ENCODE peak calls at places on chromosomes 3 and 15, in four cellular contexts. B is IMR-90, M is H9, D is mesendoderm. J is an unnamed sample.

GRCh38 chr3:196837819-196838420 is 29.8 kb upstream of the SENP5 start:
- DNase-seq in B (peak; percentile 54), M (peak; percentile 67), D (peak; percentile 80), J (peak; percentile 67)

GRCh38 chr15:45030743-45031142 is 7.7 kb downstream of the SORD start:
- DNase-seq in B (no peak), M (no peak), D (no peak), J (no peak)

GRCh38 chr15:48510976-48511375 is 134.5 kb downstream of the FBN1 start:
- DNase-seq in B (no peak), M (no peak), D (no peak), J (no peak)

GRCh38 chr3:143329567-143330164 is 210.1 kb downstream of the CHST2 start:
- DNase-seq in B (no peak), M (peak; percentile 33), D (peak; percentile 21), J (no peak)

GRCh38 chr3:48409291-48410201 is 20.3 kb downstream of the PLXNB1 start:
- DNase-seq in B (no peak), M (peak; percentile 25), D (no peak), J (no peak)

GRCh38 chr3:121855555-121855954 is 20.5 kb downstream of the EAF2 start:
- DNase-seq in B (no peak), M (no peak), D (peak; percentile 64), J (no peak)

GRCh38 chr3:106485802-106486201 is 617.0 kb upstream of the CBLB start:
- DNase-seq in B (no peak), M (no peak), D (no peak), J (no peak)

GRCh38 chr3:197002701-197003454 is 26.7 kb downstream of the MELTF start:
- DNase-seq in B (peak; percentile 52), M (peak; percentile 55), D (peak; percentile 59), J (peak; percentile 64)

GRCh38 chr3:171005648-171006047 is 20.9 kb downstream of the SLC2A2 start:
- DNase-seq in B (no peak), M (no peak), D (no peak), J (no peak)

GRCh38 chr3:60314064-60314463 is 937.2 kb downstream of the FHIT start:
- DNase-seq in B (no peak), M (no peak), D (no peak), J (no peak)

GRCh38 chr3:103690536-103690935 is 1255.7 kb downstream of the ZPLD1 start:
- DNase-seq in B (no peak), M (peak; percentile 33), D (peak; percentile 79), J (no peak)

GRCh38 chr3:147361671-147362420 is 44.5 kb downstream of the ZIC4 start:
- DNase-seq in B (no peak), M (peak; percentile 82), D (peak; percentile 82), J (no peak)

GRCh38 chr15:98805434-98806274 is 157.3 kb downstream of the IGF1R start:
- DNase-seq in B (peak; percentile 7), M (no peak), D (peak; percentile 65), J (peak; percentile 34)

GRCh38 chr15:31488437-31489204 is 162.0 kb downstream of the KLF13 start:
- DNase-seq in B (peak; percentile 91), M (peak; percentile 82), D (peak; percentile 89), J (peak; percentile 91)

GRCh38 chr3:108125550-108126071 is 34.8 kb upstream of the CD47 start:
- DNase-seq in B (no peak), M (no peak), D (no peak), J (no peak)

GRCh38 chr15:67914537-67915373 is 74.9 kb upstream of the RNU6-1 start:
- DNase-seq in B (peak; percentile 28), M (peak; percentile 35), D (peak; percentile 81), J (peak; percentile 66)

GRCh38 chr3:39112113-39112512 is 4.6 kb downstream of the TTC21A start:
- DNase-seq in B (no peak), M (no peak), D (no peak), J (no peak)

GRCh38 chr15:68561901-68562300 is 16.9 kb upstream of the CORO2B start:
- DNase-seq in B (no peak), M (no peak), D (no peak), J (no peak)

GRCh38 chr15:39920510-39921273 is 626 bp upstream of the GPR176 start:
- DNase-seq in B (peak; percentile 84), M (peak; percentile 70), D (peak; percentile 80), J (peak; percentile 82)

GRCh38 chr15:48609486-48609885 is 36.0 kb downstream of the FBN1 start:
- DNase-seq in B (no peak), M (no peak), D (no peak), J (no peak)

GRCh38 chr3:197368821-197369220 is 70.4 kb upstream of the DLG1 start:
- DNase-seq in B (no peak), M (no peak), D (no peak), J (no peak)

GRCh38 chr3:141275973-141276372 is 44.3 kb downstream of the PXYLP1 start:
- DNase-seq in B (peak; percentile 72), M (no peak), D (no peak), J (peak; percentile 89)

GRCh38 chr15:80558631-80559319 is 136.3 kb upstream of the ABHD17C start:
- DNase-seq in B (no peak), M (no peak), D (no peak), J (no peak)

GRCh38 chr3:52028572-52028971 is 27.8 kb downstream of the DUSP7 start:
- DNase-seq in B (peak; percentile 23), M (no peak), D (no peak), J (no peak)

GRCh38 chr3:11818033-11818432 is 28.7 kb downstream of the TAMM41 start:
- DNase-seq in B (peak; percentile 11), M (no peak), D (peak; percentile 4), J (peak; percentile 21)

GRCh38 chr3:113295463-113295862 is 84.1 kb downstream of the BOC start:
- DNase-seq in B (no peak), M (no peak), D (no peak), J (no peak)

GRCh38 chr15:62554164-62554563 is 389.1 kb upstream of the C2CD4B start:
- DNase-seq in B (no peak), M (no peak), D (no peak), J (no peak)

DNA sequence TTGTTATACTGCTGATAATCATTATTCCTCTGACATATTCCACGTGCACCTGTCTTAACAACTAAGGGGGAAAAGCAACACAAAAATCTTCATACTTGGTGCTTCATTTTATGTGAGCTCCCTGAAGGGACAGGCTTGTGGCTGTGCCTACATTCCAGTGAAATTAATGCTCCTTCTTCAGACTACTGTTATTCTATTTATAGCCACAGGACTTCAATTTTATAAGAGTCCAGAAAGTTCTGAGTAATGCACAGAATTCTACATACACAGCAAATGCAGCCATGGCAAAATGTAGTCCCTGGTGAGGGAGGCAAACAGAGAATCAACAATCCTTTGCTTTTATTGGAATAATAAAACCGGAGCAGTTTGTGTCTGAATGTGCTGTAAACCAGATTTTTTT is 417.1 kb downstream of the RBMS3 start:
- DNase-seq in B (peak; percentile 58), M (no peak), D (no peak), J (peak; percentile 63)
- H3K4me1 ChIP-seq in B (peaks cover 10% of the 10 kb centered on the region), M (peaks cover 3% of the 10 kb centered on the region), D (peaks cover 2% of the 10 kb centered on the region), J (peaks cover 3% of the 10 kb centered on the region)

GRCh38 chr3:44238889-44239288 is 2.8 kb upstream of the TOPAZ1 start:
- DNase-seq in B (no peak), M (no peak), D (no peak), J (no peak)

GRCh38 chr3:44241706-44242105 is at the start of gene TOPAZ1:
- DNase-seq in B (no peak), M (no peak), D (no peak), J (no peak)

GRCh38 chr3:44237665-44238064 is 4.0 kb upstream of the TOPAZ1 start:
- DNase-seq in B (no peak), M (peak; percentile 33), D (peak; percentile 41), J (no peak)

GRCh38 chr3:44242716-44243115 is 1.0 kb downstream of the TOPAZ1 start:
- DNase-seq in B (no peak), M (no peak), D (no peak), J (no peak)

GRCh38 chr3:44240061-44240460 is 1.6 kb upstream of the TOPAZ1 start:
- DNase-seq in B (no peak), M (no peak), D (peak; percentile 28), J (no peak)
- H3K23ac ChIP-seq in B (no peak overlapping the region), M (no peak overlapping the region), D (no peak overlapping the region), J (no peak overlapping the region)

GRCh38 chr3:71313844-71314243 is 269.7 kb downstream of the FOXP1 start:
- DNase-seq in B (no peak), M (no peak), D (no peak), J (no peak)
- H3K4me1 ChIP-seq in B (peaks cover 9% of the 10 kb centered on the region), M (no peaks in the 10 kb centered on the region), D (no peaks in the 10 kb centered on the region), J (peaks cover 14% of the 10 kb centered on the region)

GRCh38 chr3:45188714-45189659 is 37.1 kb downstream of the TMEM158 start:
- DNase-seq in B (peak; percentile 28), M (no peak), D (no peak), J (peak; percentile 19)

GRCh38 chr3:45185052-45185451 is 38.9 kb upstream of the CDCP1 start:
- DNase-seq in B (no peak), M (no peak), D (no peak), J (no peak)

GRCh38 chr3:45185461-45185860 is 39.3 kb upstream of the CDCP1 start:
- DNase-seq in B (no peak), M (no peak), D (no peak), J (no peak)

GRCh38 chr3:45187597-45188210 is 38.4 kb downstream of the TMEM158 start:
- DNase-seq in B (no peak), M (no peak), D (no peak), J (no peak)

GRCh38 chr3:45186871-45187270 is 39.2 kb downstream of the TMEM158 start:
- DNase-seq in B (no peak), M (no peak), D (no peak), J (no peak)
- H3K23ac ChIP-seq in B (no peak overlapping the region), M (no peak overlapping the region), D (no peak overlapping the region), J (no peak overlapping the region)

J was measured in mesenchymal stem cell.